ENCODE peak calls at places on chromosome 19, in eight cellular contexts. R is amniotic epithelial cell, G is ELR, S is endothelial cell, N is fibroblast of the aortic adventitia, M is left ventricle myocardium inferior, X is fibroblast of the conjunctiva, I is aorta. Y is an unnamed sample.

GRCh38 chr19:7917292-7918061 is 2.7 kb upstream of the SNAPC2 start:
- DNase-seq in R (peak; percentile 43), G (peak; percentile 74), S (peak; percentile 77), N (peak; percentile 45), M (no peak), X (no peak), I (peak; percentile 85), Y (peak; percentile 68)

GRCh38 chr19:23474761-23475160 is 79.5 kb upstream of the ZNF91 start:
- DNase-seq in R (no peak), G (no peak), S (no peak), N (no peak), M (no peak), X (no peak), I (no peak), Y (no peak)

GRCh38 chr19:50428768-50429463 is 3.8 kb upstream of the MYBPC2 start:
- DNase-seq in R (no peak), G (no peak), S (no peak), N (no peak), M (no peak), X (no peak), I (no peak), Y (no peak)

GRCh38 chr19:54449701-54450069 is 686 bp downstream of the LENG8 start:
- DNase-seq in R (peak; percentile 31), G (peak; percentile 41), S (no peak), N (peak; percentile 38), M (no peak), X (no peak), I (no peak), Y (peak; percentile 47)

GRCh38 chr19:44005968-44006367 is 3.2 kb downstream of the ZNF230 start:
- DNase-seq in R (peak; percentile 67), G (peak; percentile 4), S (no peak), N (peak; percentile 15), M (no peak), X (no peak), I (no peak), Y (no peak)

GRCh38 chr19:1495051-1495798 is 4.2 kb downstream of the REEP6 start:
- DNase-seq in R (no peak), G (no peak), S (no peak), N (no peak), M (no peak), X (no peak), I (no peak), Y (no peak)

GRCh38 chr19:3984584-3984907 is 717 bp downstream of the EEF2 start:
- DNase-seq in R (no peak), G (no peak), S (no peak), N (no peak), M (no peak), X (no peak), I (no peak), Y (no peak)

GRCh38 chr19:42281175-42282035 is 12.4 kb downstream of the CIC start:
- DNase-seq in R (peak; percentile 66), G (peak; percentile 53), S (no peak), N (peak; percentile 68), M (peak; percentile 69), X (no peak), I (peak; percentile 90), Y (no peak)

GRCh38 chr19:41999071-41999877 is 5.2 kb upstream of the ATP1A3 start:
- DNase-seq in R (no peak), G (no peak), S (peak; percentile 26), N (no peak), M (no peak), X (no peak), I (no peak), Y (no peak)

GRCh38 chr19:28553764-28554163 is 659.2 kb downstream of the UQCRFS1 start:
- DNase-seq in R (no peak), G (no peak), S (no peak), N (no peak), M (no peak), X (no peak), I (no peak), Y (no peak)

GRCh38 chr19:35931874-35932202 is 4.3 kb upstream of the LRFN3 start:
- DNase-seq in R (no peak), G (no peak), S (no peak), N (no peak), M (no peak), X (no peak), I (no peak), Y (no peak)

GRCh38 chr19:3201911-3202310 is 16.2 kb downstream of the NCLN start:
- DNase-seq in R (no peak), G (no peak), S (no peak), N (no peak), M (no peak), X (no peak), I (no peak), Y (no peak)

GRCh38 chr19:3358392-3358918 is 7.9 kb upstream of the NFIC start:
- DNase-seq in R (no peak), G (no peak), S (no peak), N (no peak), M (no peak), X (no peak), I (no peak), Y (no peak)

Y was measured in lower lobe of right lung.